ENCODE peak calls at places on chromosomes 5 and 9, in seven cellular contexts. H, Z, R, F, L, Y and I are unnamed samples. For H3K27me3 and H3K36me3, the result is how much of the 10 kb centered on the place peaks cover.

GRCh38 chr5:107381189-107381856 is 289.4 kb downstream of the EFNA5 start:
- DNase-seq in Y (peak), Z (no peak), H (no peak), L (no peak), F (no peak), R (no peak), I (no peak)

GRCh38 chr5:169701910-169702451 is 64.9 kb downstream of the DOCK2 start:
- DNase-seq in F (no peak), R (no peak), L (no peak), Z (peak), Y (peak), H (no peak), I (peak)

GRCh38 chr5:150209020-150209635 is 19.3 kb downstream of the SLC6A7 start:
- DNase-seq in L (no peak), H (no peak), Z (no peak), R (no peak), F (no peak), Y (peak), I (peak)

GRCh38 chr5:103259705-103260355 is 1.3 kb downstream of the MACIR start:
- DNase-seq in H (no peak), R (no peak), F (no peak), Z (no peak), L (peak), Y (peak), I (no peak)

GRCh38 chr9:100028201-100028784 is 70.5 kb downstream of the ERP44 start:
- DNase-seq in H (peak), R (peak), L (peak), Z (peak), Y (peak), F (peak), I (peak)

GRCh38 chr9:83957029-83957513 is 22.9 kb downstream of the HNRNPK start:
- DNase-seq in H (no peak), R (no peak), F (no peak), Z (no peak), L (no peak), Y (no peak), I (no peak)

GRCh38 chr5:150272531-150272930 is 17.0 kb downstream of the CAMK2A start:
- DNase-seq in L (peak), Z (peak), H (no peak), Y (peak), R (no peak), F (no peak), I (peak)

GRCh38 chr9:15137658-15138356 is 169.2 kb downstream of the TTC39B start:
- DNase-seq in H (no peak), Y (no peak), Z (no peak), L (no peak), F (no peak), R (no peak), I (no peak)

GRCh38 chr5:133613743-133614142 is 1.4 kb upstream of the FSTL4 start:
- DNase-seq in H (no peak), Z (no peak), Y (no peak), F (no peak), L (no peak), R (no peak), I (peak)

GRCh38 chr5:133610489-133611356 is 1.6 kb downstream of the FSTL4 start:
- DNase-seq in H (peak), R (no peak), L (peak), Y (peak), F (no peak), Z (peak), I (peak)

GRCh38 chr5:133613184-133613583 is 843 bp upstream of the FSTL4 start:
- DNase-seq in H (no peak), Z (no peak), L (no peak), Y (no peak), F (no peak), R (no peak), I (no peak)

GRCh38 chr5:133611357-133612020 is 852 bp downstream of the FSTL4 start:
- DNase-seq in F (no peak), Z (peak), L (peak), R (no peak), H (no peak), Y (no peak), I (peak)

GRCh38 chr5:133612021-133612860 is at the start of gene FSTL4:
- DNase-seq in L (peak), R (no peak), H (no peak), Z (peak), Y (peak), F (no peak), I (peak)
- H3K4me3 ChIP-seq in L (peak), R (peak), H (peak), Z (peak), Y (peak), F (peak), I (peak)

GRCh38 chr5:174750720-174751119 is 26.3 kb downstream of the MSX2 start:
- DNase-seq in H (no peak), R (no peak), F (no peak), Z (no peak), Y (peak), L (no peak), I (no peak)

GRCh38 chr5:174751154-174751990 is 27.0 kb downstream of the MSX2 start:
- DNase-seq in H (no peak), Z (peak), F (no peak), L (peak), R (no peak), Y (peak), I (peak)

GRCh38 chr5:174755103-174755502 is 30.7 kb downstream of the MSX2 start:
- DNase-seq in Y (peak), Z (no peak), R (no peak), H (no peak), L (no peak), F (no peak), I (no peak)

GRCh38 chr5:174752121-174752520 is 27.7 kb downstream of the MSX2 start:
- DNase-seq in Z (no peak), Y (no peak), H (no peak), L (no peak), R (no peak), F (no peak), I (no peak)
- H3K27me3 ChIP-seq in Z (under half), Y (under half), H (half or more), L (under half), R (under half), F (under half), I (under half)

GRCh38 chr5:95486185-95486584 is 68.6 kb downstream of the SKIC3 start:
- DNase-seq in L (no peak), R (peak), H (no peak), Y (no peak), Z (no peak), F (no peak), I (no peak)
- H3K36me3 ChIP-seq in L (half or more), R (half or more), H (half or more), Y (half or more), Z (half or more), F (half or more), I (under half)

DNA sequence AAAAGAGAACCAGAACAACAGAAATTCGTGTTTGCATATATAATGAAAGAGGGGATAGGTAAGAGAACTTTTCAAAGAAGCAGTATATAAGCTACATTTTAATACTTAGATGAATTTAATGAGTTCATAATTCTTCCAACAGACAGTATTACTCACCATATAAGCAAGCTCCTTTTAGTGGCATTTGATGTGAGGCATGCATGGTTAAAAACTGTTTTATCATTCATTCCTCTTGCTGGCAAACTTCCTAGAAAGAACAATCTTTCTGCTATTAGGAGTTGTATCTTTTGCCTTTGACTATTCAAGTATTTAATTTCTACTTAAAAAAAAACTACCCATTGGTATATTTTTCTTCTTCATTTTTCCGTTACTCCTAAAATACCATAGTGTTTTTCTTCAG is 65.7 kb upstream of the EIF4EBP3 start:
- DNase-seq in H (no peak), L (no peak), R (no peak), F (no peak), Y (peak), Z (no peak), I (no peak)
- H3K4me3 ChIP-seq in H (no peak), L (no peak), R (no peak), F (no peak), Y (no peak), Z (no peak), I (no peak)

GRCh38 chr5:31753700-31754461 is 115.0 kb downstream of the PDZD2 start:
- DNase-seq in F (no peak), R (peak), H (no peak), L (no peak), Z (no peak), Y (no peak), I (peak)
- H3K27me3 ChIP-seq in F (under half), R (under half), H (under half), L (under half), Z (under half), Y (under half), I (under half)